ENCODE peak calls at places on chromosomes 5 and 9, in seven cellular contexts. K is mucosa of descending colon, A is Kasumi-1, D is HT1080, Q is AG08396, J is aorta, Z is hepatocyte. U is an unnamed sample.
A peak's percentile ranks its signal among the peaks of the same experiment; 100 is the strongest.

GRCh38 chr9:135304886-135305285 is 174.7 kb upstream of the PPP1R26 start:
- DNase-seq in K (no peak), A (no peak), D (no peak), Q (no peak), J (no peak), Z (no peak), U (no peak)

GRCh38 chr9:136255166-136255538 is 9.5 kb upstream of the QSOX2 start:
- DNase-seq in K (no peak), A (no peak), D (peak; percentile 50), Q (peak; percentile 57), J (no peak), Z (no peak), U (peak; percentile 50)

GRCh38 chr5:14366763-14367162 is 214.8 kb upstream of the OTULINL start:
- DNase-seq in K (no peak), A (no peak), D (no peak), Q (no peak), J (no peak), Z (no peak), U (no peak)

GRCh38 chr9:21591221-21592062 is 109.3 kb upstream of the IFNE start:
- DNase-seq in K (no peak), A (peak; percentile 44), D (peak; percentile 99), Q (peak; percentile 89), J (peak; percentile 77), Z (peak; percentile 85), U (peak; percentile 69)

GRCh38 chr5:132860742-132861141 is 5.5 kb downstream of the GDF9 start:
- DNase-seq in K (no peak), A (no peak), D (no peak), Q (no peak), J (no peak), Z (no peak), U (no peak)

GRCh38 chr9:16974436-16974835 is 104.0 kb upstream of the BNC2 start:
- DNase-seq in K (no peak), A (no peak), D (no peak), Q (no peak), J (no peak), Z (no peak), U (no peak)

GRCh38 chr9:107172160-107172978 is 110.7 kb upstream of the RAD23B start:
- DNase-seq in K (no peak), A (peak; percentile 71), D (peak; percentile 68), Q (peak; percentile 55), J (peak; percentile 87), Z (peak; percentile 89), U (peak; percentile 75)

GRCh38 chr9:1117439-1117838 is 67.3 kb downstream of the DMRT2 start:
- DNase-seq in K (no peak), A (no peak), D (no peak), Q (no peak), J (no peak), Z (no peak), U (no peak)

GRCh38 chr5:133868946-133869674 is 99.3 kb downstream of the C5orf15 start:
- DNase-seq in K (no peak), A (peak; percentile 81), D (peak; percentile 61), Q (peak; percentile 81), J (peak; percentile 92), Z (peak; percentile 87), U (peak; percentile 85)

GRCh38 chr9:135156525-135157510 is 69.3 kb downstream of the OLFM1 start:
- DNase-seq in K (no peak), A (no peak), D (peak; percentile 18), Q (peak; percentile 53), J (no peak), Z (peak; percentile 88), U (peak; percentile 61)

GRCh38 chr5:135126688-135127603 is 92.9 kb upstream of the PITX1 start:
- DNase-seq in K (no peak), A (no peak), D (no peak), Q (no peak), J (peak; percentile 39), Z (no peak), U (no peak)

GRCh38 chr9:91795500-91796241 is 154.4 kb downstream of the ROR2 start:
- DNase-seq in K (no peak), A (no peak), D (peak; percentile 59), Q (no peak), J (peak; percentile 15), Z (no peak), U (no peak)

GRCh38 chr9:98146101-98146991 is 27.3 kb upstream of the TRIM14 start:
- DNase-seq in K (peak; percentile 92), A (peak; percentile 5), D (peak; percentile 56), Q (peak; percentile 57), J (no peak), Z (peak; percentile 88), U (no peak)

GRCh38 chr9:121510766-121511555 is 11.3 kb upstream of the GGTA1 start:
- DNase-seq in K (no peak), A (peak; percentile 97), D (no peak), Q (peak; percentile 29), J (no peak), Z (no peak), U (peak; percentile 34)

GRCh38 chr5:151467576-151467975 is 20.2 kb downstream of the SLC36A1 start:
- DNase-seq in K (no peak), A (no peak), D (no peak), Q (no peak), J (no peak), Z (no peak), U (no peak)

GRCh38 chr9:107712390-107712789 is 222.8 kb upstream of the KLF4 start:
- DNase-seq in K (no peak), A (peak; percentile 82), D (peak; percentile 93), Q (peak; percentile 51), J (no peak), Z (peak; percentile 31), U (no peak)

GRCh38 chr5:167332291-167332690 is 959.2 kb upstream of the WWC1 start:
- DNase-seq in K (no peak), A (no peak), D (no peak), Q (no peak), J (no peak), Z (no peak), U (no peak)

GRCh38 chr5:58204966-58205365 is 254.9 kb downstream of the PLK2 start:
- DNase-seq in K (no peak), A (no peak), D (no peak), Q (no peak), J (no peak), Z (no peak), U (no peak)

GRCh38 chr5:118520771-118521415 is 467.5 kb downstream of the DTWD2 start:
- DNase-seq in K (no peak), A (no peak), D (no peak), Q (no peak), J (no peak), Z (no peak), U (no peak)

GRCh38 chr9:125638646-125639045 is 68.4 kb downstream of the MAPKAP1 start:
- DNase-seq in K (no peak), A (no peak), D (no peak), Q (no peak), J (no peak), Z (no peak), U (no peak)

GRCh38 chr9:14218253-14218652 is 95.7 kb downstream of the NFIB start:
- DNase-seq in K (no peak), A (no peak), D (no peak), Q (no peak), J (no peak), Z (no peak), U (no peak)

GRCh38 chr9:120768247-120768646 is 25.0 kb downstream of the FBXW2 start:
- DNase-seq in K (no peak), A (no peak), D (no peak), Q (no peak), J (no peak), Z (no peak), U (no peak)

GRCh38 chr5:123455095-123455494 is 31.9 kb upstream of the CEP120 start:
- DNase-seq in K (no peak), A (no peak), D (no peak), Q (no peak), J (no peak), Z (no peak), U (no peak)

GRCh38 chr9:15403155-15403554 is 19.5 kb upstream of the SNAPC3 start:
- DNase-seq in K (no peak), A (no peak), D (no peak), Q (no peak), J (no peak), Z (no peak), U (no peak)

GRCh38 chr5:104431946-104432345 is 869.4 kb upstream of the NUDT12 start:
- DNase-seq in K (no peak), A (no peak), D (no peak), Q (no peak), J (no peak), Z (no peak), U (no peak)

GRCh38 chr9:135926402-135927194 is 19.3 kb upstream of the CAMSAP1 start:
- DNase-seq in K (peak; percentile 68), A (no peak), D (peak; percentile 97), Q (peak; percentile 73), J (peak; percentile 79), Z (no peak), U (peak; percentile 42)

GRCh38 chr5:38462972-38463633 is 93.3 kb downstream of the LIFR start:
- DNase-seq in K (no peak), A (no peak), D (peak; percentile 56), Q (no peak), J (no peak), Z (no peak), U (no peak)

GRCh38 chr9:19995619-19996018 is 206.8 kb upstream of the SLC24A2 start:
- DNase-seq in K (no peak), A (no peak), D (no peak), Q (no peak), J (no peak), Z (no peak), U (no peak)

GRCh38 chr5:79642210-79642609 is 30.0 kb downstream of the TENT2 start:
- DNase-seq in K (no peak), A (no peak), D (no peak), Q (no peak), J (no peak), Z (no peak), U (no peak)

GRCh38 chr9:87667164-87667738 is 58.7 kb upstream of the CTSL start:
- DNase-seq in K (no peak), A (peak; percentile 88), D (peak; percentile 36), Q (no peak), J (no peak), Z (peak; percentile 86), U (no peak)

GRCh38 chr5:132759114-132760042 is 12.2 kb downstream of the CCNI2 start:
- DNase-seq in K (no peak), A (no peak), D (no peak), Q (no peak), J (no peak), Z (no peak), U (no peak)

GRCh38 chr9:7653262-7653661 is 146.3 kb downstream of the DMAC1 start:
- DNase-seq in K (no peak), A (peak; percentile 6), D (no peak), Q (no peak), J (no peak), Z (no peak), U (no peak)

GRCh38 chr9:70749066-70749465 is 334.6 kb upstream of the KLF9 start:
- DNase-seq in K (no peak), A (no peak), D (no peak), Q (no peak), J (no peak), Z (no peak), U (no peak)

GRCh38 chr9:130319300-130319699 is 53.7 kb downstream of the HMCN2 start:
- DNase-seq in K (no peak), A (no peak), D (no peak), Q (no peak), J (no peak), Z (no peak), U (no peak)